ENCODE peak calls at places on chromosomes 13 and 19, in eight cellular contexts. V is nucleus accumbens; L is HT1080; G is stimulated activated CD4-positive, alpha-beta T cell treated with anti-CD3 and anti-CD28 coated beads, Interleukin-4, amount 100 ng/mL, for 1 hour; S is epithelial cell of esophagus; M is occipital lobe; O is stimulated activated naive CD8-positive, alpha-beta T cell treated with anti-CD3 and anti-CD28 coated beads, Interleukin-15, amount 100 ng/mL, for 72 hours; E is tibial nerve. X is an unnamed sample.
A peak's percentile ranks its signal among the peaks of the same experiment; 100 is the strongest.

GRCh38 chr19:1970806-1971502 is 30.0 kb downstream of the CSNK1G2 start:
- DNase-seq in E (no peak), M (no peak), O (no peak), L (no peak), S (no peak), G (no peak), V (no peak), X (no peak)

GRCh38 chr19:1945899-1946298 is 4.9 kb downstream of the CSNK1G2 start:
- DNase-seq in M (no peak), O (peak; percentile 26), G (peak; percentile 24), L (no peak), V (no peak), S (peak; percentile 44), E (no peak), X (no peak)

GRCh38 chr13:31982540-31982939 is 49.0 kb upstream of the FRY start:
- DNase-seq in E (peak; percentile 41), V (no peak), G (no peak), M (peak; percentile 16), S (peak; percentile 92), L (peak; percentile 86), O (no peak), X (no peak)

GRCh38 chr13:113122571-113123225 is at the start of gene F10:
- DNase-seq in S (no peak), G (no peak), V (no peak), L (no peak), E (peak; percentile 49), M (no peak), O (no peak), X (peak; percentile 79)

GRCh38 chr13:112959206-112959605 is 9.8 kb upstream of the MCF2L start:
- DNase-seq in L (peak; percentile 15), E (no peak), O (no peak), S (no peak), G (no peak), M (peak; percentile 56), V (no peak), X (no peak)

GRCh38 chr13:28613562-28613961 is 45.4 kb upstream of the POMP start:
- DNase-seq in V (no peak), G (no peak), E (no peak), M (no peak), L (no peak), O (no peak), S (peak; percentile 12), X (no peak)

GRCh38 chr19:46840157-46840942 is 10.3 kb downstream of the AP2S1 start:
- DNase-seq in S (peak; percentile 74), O (peak; percentile 54), M (no peak), E (no peak), G (peak; percentile 53), L (peak; percentile 77), V (peak; percentile 2), X (no peak)

GRCh38 chr13:109154146-109154545 is 524.7 kb downstream of the MYO16 start:
- DNase-seq in L (no peak), E (no peak), G (no peak), M (no peak), O (no peak), S (peak; percentile 18), V (no peak), X (no peak)

GRCh38 chr19:47353307-47353712 is 4.2 kb downstream of the DHX34 start:
- DNase-seq in L (no peak), G (no peak), S (no peak), E (no peak), V (no peak), M (no peak), O (no peak), X (no peak)

GRCh38 chr19:3282155-3282554 is 57.7 kb downstream of the CELF5 start:
- DNase-seq in V (no peak), L (no peak), S (no peak), O (no peak), G (no peak), E (no peak), M (no peak), X (no peak)

GRCh38 chr13:90261343-90261742 is 1086.1 kb upstream of the MIR17HG start:
- DNase-seq in S (no peak), E (no peak), L (no peak), M (no peak), V (no peak), G (no peak), O (no peak), X (no peak)

GRCh38 chr13:28574617-28575142 is 79.8 kb upstream of the FLT1 start:
- DNase-seq in V (no peak), O (no peak), L (peak; percentile 99), E (no peak), S (peak; percentile 97), G (peak; percentile 5), M (no peak), X (no peak)

GRCh38 chr13:109816112-109816978 is 30.0 kb upstream of the IRS2 start:
- DNase-seq in G (no peak), O (no peak), V (no peak), S (peak; percentile 74), E (no peak), L (no peak), M (no peak), X (no peak)

GRCh38 chr19:41626877-41627276 is at the start of gene CEACAM4:
- DNase-seq in G (no peak), L (no peak), O (no peak), V (no peak), M (no peak), E (no peak), S (no peak), X (no peak)

GRCh38 chr19:54141356-54141755 is 3.8 kb downstream of the CNOT3 start:
- DNase-seq in S (no peak), G (no peak), L (no peak), V (no peak), E (no peak), O (no peak), M (no peak), X (no peak)

GRCh38 chr19:41657157-41657556 is 30.3 kb upstream of the CEACAM4 start:
- DNase-seq in E (no peak), V (no peak), S (no peak), M (no peak), O (no peak), L (no peak), G (no peak), X (no peak)

GRCh38 chr19:31448221-31448657 is 99.0 kb upstream of the TSHZ3 start:
- DNase-seq in O (no peak), L (peak; percentile 63), V (no peak), G (no peak), S (no peak), M (peak; percentile 2), E (peak; percentile 15), X (no peak)

GRCh38 chr13:112244495-112245177 is 131.5 kb upstream of the SPACA7 start:
- DNase-seq in O (no peak), E (no peak), G (no peak), M (no peak), S (no peak), V (no peak), L (no peak), X (peak; percentile 61)

GRCh38 chr13:43785681-43786471 is 896 bp downstream of the ENOX1 start:
- DNase-seq in S (peak; percentile 63), M (peak; percentile 89), V (peak; percentile 49), G (peak; percentile 30), O (peak; percentile 26), E (peak; percentile 51), L (peak; percentile 60), X (peak; percentile 80)

GRCh38 chr13:41139296-41139966 is 6.8 kb upstream of the KBTBD6 start:
- DNase-seq in M (no peak), G (no peak), E (no peak), O (no peak), V (no peak), L (no peak), S (peak; percentile 45), X (no peak)

GRCh38 chr19:5623397-5624153 is 692 bp downstream of the SAFB start:
- DNase-seq in S (no peak), G (peak; percentile 14), M (no peak), E (no peak), L (no peak), V (no peak), O (peak; percentile 21), X (peak; percentile 75)

GRCh38 chr13:38366954-38367645 is 17.4 kb downstream of the UFM1 start:
- DNase-seq in V (no peak), O (no peak), S (peak; percentile 67), M (no peak), G (no peak), E (no peak), L (peak; percentile 75), X (no peak)

GRCh38 chr13:114011226-114011625 is 37.4 kb upstream of the C13orf46 start:
- DNase-seq in V (no peak), L (no peak), G (no peak), M (no peak), O (no peak), E (no peak), S (no peak), X (no peak)

GRCh38 chr13:109652536-109652935 is 133.8 kb downstream of the IRS2 start:
- DNase-seq in O (no peak), L (peak; percentile 64), E (no peak), V (no peak), M (no peak), S (peak; percentile 80), G (no peak), X (no peak)

GRCh38 chr13:30364876-30365275 is 57.4 kb upstream of the UBE2L5 start:
- DNase-seq in G (no peak), S (no peak), V (no peak), O (no peak), M (no peak), L (peak; percentile 57), E (no peak), X (no peak)

GRCh38 chr19:7874080-7874856 is at the start of gene PRR36:
- DNase-seq in E (no peak), S (peak; percentile 24), V (peak; percentile 40), L (no peak), O (no peak), G (no peak), M (peak; percentile 45), X (no peak)

GRCh38 chr13:24263652-24264051 is 45.7 kb upstream of the C1QTNF9 start:
- DNase-seq in S (no peak), E (no peak), O (no peak), G (no peak), M (no peak), L (no peak), V (no peak), X (peak; percentile 21)

GRCh38 chr13:92896842-92897241 is 329.8 kb upstream of the GPC6 start:
- DNase-seq in V (no peak), M (no peak), G (no peak), L (peak; percentile 24), O (no peak), E (no peak), S (peak; percentile 66), X (no peak)

GRCh38 chr13:113632706-113633484 is 25.1 kb downstream of the ATP4B start:
- DNase-seq in M (no peak), O (no peak), L (no peak), E (no peak), G (no peak), V (no peak), S (no peak), X (no peak)

GRCh38 chr13:48156466-48156865 is 61.6 kb upstream of the MED4 start:
- DNase-seq in E (no peak), V (no peak), O (peak; percentile 84), M (no peak), S (peak; percentile 79), G (peak; percentile 66), L (peak; percentile 15), X (no peak)

GRCh38 chr19:44891016-44891882 is at the start of gene TOMM40:
- DNase-seq in L (no peak), M (no peak), S (no peak), E (peak; percentile 100), O (no peak), V (no peak), G (peak; percentile 38), X (peak; percentile 100)

GRCh38 chr13:60147361-60147760 is 16.4 kb downstream of the DIAPH3 start:
- DNase-seq in E (no peak), S (no peak), M (no peak), V (no peak), O (no peak), G (no peak), L (no peak), X (no peak)

GRCh38 chr19:33508941-33509614 is 12.5 kb downstream of the PEPD start:
- DNase-seq in G (no peak), V (no peak), O (no peak), E (no peak), S (no peak), L (peak; percentile 63), M (no peak), X (no peak)

GRCh38 chr19:5038631-5039271 is 69.8 kb downstream of the KDM4B start:
- DNase-seq in L (no peak), S (peak; percentile 41), O (no peak), G (no peak), M (no peak), E (no peak), V (no peak), X (no peak)

X was measured in coronary artery.